ENCODE peak calls at places on chromosome 1, in ten cellular contexts. D is neural crest cell, V is fibroblast of villous mesenchyme, R is heart left ventricle, Q is right lobe of liver, E is cardiac fibroblast, K is AG04450, F is astrocyte of the cerebellum, L is sigmoid colon, I is brain microvascular endothelial cell. G is an unnamed sample.

GRCh38 chr1:156661932-156662587 is 15.1 kb downstream of the NES start:
- DNase-seq in I (peak), L (no peak), K (no peak), E (peak), V (peak), R (no peak), Q (no peak), F (no peak), D (no peak), G (no peak)

GRCh38 chr1:229027158-229027557 is 243.8 kb upstream of the RAB4A start:
- DNase-seq in V (no peak), E (no peak), R (no peak), L (no peak), F (no peak), I (no peak), Q (no peak), D (no peak), K (no peak), G (no peak)

GRCh38 chr1:43083375-43083774 is 88.7 kb downstream of the EBNA1BP2 start:
- DNase-seq in D (no peak), K (no peak), I (no peak), Q (no peak), F (no peak), V (no peak), R (no peak), L (no peak), E (no peak), G (no peak)

GRCh38 chr1:162734047-162734446 is 56.5 kb upstream of the HSD17B7 start:
- DNase-seq in V (no peak), L (no peak), D (no peak), E (no peak), R (no peak), Q (no peak), I (no peak), F (no peak), K (no peak), G (no peak)

GRCh38 chr1:43123031-43123430 is 49.1 kb downstream of the EBNA1BP2 start:
- DNase-seq in I (no peak), D (no peak), V (no peak), K (no peak), L (no peak), F (no peak), Q (no peak), R (no peak), E (no peak), G (no peak)

GRCh38 chr1:26126321-26127084 is 14.9 kb downstream of the PDIK1L start:
- DNase-seq in V (peak), I (no peak), R (no peak), F (no peak), L (no peak), D (no peak), Q (no peak), E (peak), K (no peak), G (peak)

GRCh38 chr1:212247179-212247721 is 38.0 kb upstream of the PPP2R5A start:
- DNase-seq in E (peak), I (peak), F (no peak), Q (no peak), D (no peak), R (no peak), L (no peak), V (peak), K (peak), G (peak)

GRCh38 chr1:230548357-230548756 is 93.9 kb upstream of the COG2 start:
- DNase-seq in I (no peak), F (no peak), R (no peak), Q (no peak), K (no peak), D (no peak), E (no peak), V (no peak), L (no peak), G (no peak)

GRCh38 chr1:231663211-231663792 is 36.7 kb downstream of the DISC1 start:
- DNase-seq in V (peak), E (peak), I (no peak), Q (no peak), L (no peak), D (no peak), F (no peak), K (no peak), R (no peak), G (peak)

GRCh38 chr1:245687636-245688535 is 533.1 kb downstream of the KIF26B start:
- DNase-seq in E (no peak), I (no peak), R (no peak), L (no peak), F (no peak), K (no peak), D (peak), Q (no peak), V (no peak), G (no peak)

GRCh38 chr1:34188418-34188817 is 11.7 kb downstream of the C1orf94 start:
- DNase-seq in K (no peak), L (peak), E (no peak), I (no peak), F (no peak), D (no peak), V (no peak), R (no peak), Q (no peak), G (no peak)

GRCh38 chr1:27120849-27121248 is 34.1 kb downstream of the SLC9A1 start:
- DNase-seq in V (no peak), R (no peak), L (no peak), I (no peak), Q (no peak), K (no peak), F (no peak), D (no peak), E (no peak), G (no peak)

GRCh38 chr1:44693159-44693558 is 18.6 kb downstream of the ARMH1 start:
- DNase-seq in V (no peak), K (no peak), F (no peak), R (no peak), I (no peak), D (no peak), E (no peak), Q (no peak), L (no peak), G (no peak)

GRCh38 chr1:201224671-201225400 is 34.2 kb downstream of the IGFN1 start:
- DNase-seq in K (no peak), I (peak), F (no peak), Q (peak), R (no peak), L (no peak), V (no peak), E (no peak), D (no peak), G (no peak)

GRCh38 chr1:235586413-235586812 is 63.2 kb downstream of the GNG4 start:
- DNase-seq in V (no peak), I (no peak), D (no peak), E (no peak), R (no peak), Q (no peak), K (no peak), L (no peak), F (no peak), G (no peak)

GRCh38 chr1:1929102-1929638 is 10.1 kb upstream of the TMEM52 start:
- DNase-seq in L (no peak), E (no peak), Q (no peak), V (no peak), K (no peak), D (no peak), R (no peak), I (no peak), F (no peak), G (no peak)

GRCh38 chr1:224780736-224781135 is 148.7 kb upstream of the DNAH14 start:
- DNase-seq in R (no peak), F (no peak), L (no peak), D (no peak), Q (no peak), K (no peak), I (no peak), V (no peak), E (no peak), G (no peak)

GRCh38 chr1:223023863-223024262 is 119.2 kb downstream of the TLR5 start:
- DNase-seq in R (no peak), Q (no peak), K (no peak), E (no peak), I (no peak), V (no peak), F (no peak), D (no peak), L (no peak), G (no peak)

GRCh38 chr1:71081697-71082080 is 854 bp upstream of the ZRANB2 start:
- DNase-seq in R (peak), D (no peak), K (no peak), I (no peak), Q (peak), E (peak), V (peak), L (no peak), F (no peak), G (no peak)

GRCh38 chr1:66274634-66275033 is 259.3 kb upstream of the SGIP1 start:
- DNase-seq in V (peak), K (no peak), F (no peak), I (peak), D (no peak), R (no peak), E (no peak), L (no peak), Q (no peak), G (peak)

GRCh38 chr1:20136249-20136648 is 2.9 kb upstream of the PLA2G2F start:
- DNase-seq in E (no peak), V (no peak), R (no peak), Q (peak), K (no peak), D (no peak), I (no peak), F (no peak), L (peak), G (no peak)

GRCh38 chr1:24266398-24266941 is 52.7 kb upstream of the GRHL3 start:
- DNase-seq in R (no peak), D (no peak), K (peak), I (peak), F (peak), Q (no peak), E (peak), V (peak), L (no peak), G (peak)

GRCh38 chr1:104991702-104992101 is 1242.0 kb downstream of the AMY1C start:
- DNase-seq in K (no peak), E (no peak), L (no peak), R (no peak), F (no peak), D (no peak), Q (no peak), I (no peak), V (no peak), G (peak)

GRCh38 chr1:94237291-94238226 is at the start of gene ARHGAP29:
- DNase-seq in I (peak), R (peak), D (peak), Q (peak), L (peak), K (no peak), E (peak), V (peak), F (no peak), G (peak)

GRCh38 chr1:244992833-244993232 is 128.5 kb upstream of the HNRNPU start:
- DNase-seq in F (no peak), V (no peak), E (no peak), R (no peak), D (no peak), L (no peak), K (no peak), I (no peak), Q (no peak), G (peak)

GRCh38 chr1:23168462-23169218 is at the start of gene LUZP1:
- DNase-seq in L (peak), I (peak), Q (peak), E (peak), R (peak), F (peak), V (peak), K (no peak), D (peak), G (peak)

GRCh38 chr1:10195570-10195969 is 14.8 kb upstream of the KIF1B start:
- DNase-seq in K (no peak), L (no peak), E (peak), F (no peak), Q (no peak), I (peak), R (no peak), V (peak), D (no peak), G (peak)

GRCh38 chr1:200206340-200206739 is 178.8 kb downstream of the NR5A2 start:
- DNase-seq in D (no peak), V (no peak), I (peak), Q (no peak), L (no peak), E (peak), F (peak), R (no peak), K (peak), G (peak)

GRCh38 chr1:203153989-203154821 is 21.4 kb downstream of the MYBPH start:
- DNase-seq in L (no peak), F (no peak), K (no peak), Q (no peak), R (no peak), E (peak), V (peak), D (no peak), I (peak), G (peak)

GRCh38 chr1:11273595-11274234 is 717 bp downstream of the UBIAD1 start:
- DNase-seq in L (no peak), Q (no peak), D (no peak), R (no peak), V (no peak), F (no peak), I (no peak), K (no peak), E (no peak), G (peak)

GRCh38 chr1:2230781-2231666 is 2.9 kb downstream of the SKI start:
- DNase-seq in D (no peak), I (no peak), Q (no peak), F (no peak), R (no peak), K (no peak), E (no peak), V (peak), L (no peak), G (peak)

GRCh38 chr1:37033355-37034291 is 692 bp downstream of the GRIK3 start:
- DNase-seq in R (no peak), F (no peak), I (no peak), K (no peak), D (no peak), V (no peak), E (no peak), Q (no peak), L (no peak), G (no peak)

GRCh38 chr1:154413177-154413576 is 8.0 kb downstream of the IL6R start:
- DNase-seq in I (no peak), R (no peak), E (no peak), V (no peak), L (no peak), F (no peak), D (no peak), Q (no peak), K (no peak), G (no peak)

GRCh38 chr1:212828395-212828794 is 19.1 kb downstream of the SPATA45 start:
- DNase-seq in I (no peak), V (no peak), F (no peak), E (no peak), K (no peak), R (no peak), D (no peak), L (no peak), Q (no peak), G (no peak)

GRCh38 chr1:92446546-92446945 is 40.2 kb downstream of the GFI1 start:
- DNase-seq in F (no peak), D (no peak), K (peak), E (peak), I (peak), Q (no peak), V (peak), R (no peak), L (no peak), G (no peak)

GRCh38 chr1:31592132-31592531 is 15.8 kb downstream of the TINAGL1 start:
- DNase-seq in E (no peak), R (no peak), I (no peak), D (no peak), V (no peak), K (no peak), Q (no peak), L (no peak), F (no peak), G (no peak)

GRCh38 chr1:103525114-103525606 is 339 bp upstream of the RNPC3 start:
- DNase-seq in L (no peak), V (peak), Q (no peak), F (peak), I (no peak), K (no peak), D (no peak), R (no peak), E (peak), G (peak)

GRCh38 chr1:18560692-18561091 is 70.0 kb upstream of the PAX7 start:
- DNase-seq in I (no peak), D (no peak), L (no peak), F (no peak), K (no peak), Q (no peak), V (no peak), R (no peak), E (no peak), G (peak)
- TF ChIP-seq CTCF in I (no peak), D (no peak), L (no peak), F (no peak), K (no peak), Q (no peak), V (no peak), R (no peak), E (no peak), G (no peak)

GRCh38 chr1:117182271-117182670 is 28.5 kb downstream of the VTCN1 start:
- DNase-seq in V (no peak), I (no peak), K (no peak), D (no peak), E (no peak), Q (no peak), L (no peak), R (no peak), F (no peak), G (no peak)
- TF ChIP-seq CTCF in V (no peak), I (no peak), K (no peak), D (no peak), E (no peak), Q (no peak), L (no peak), R (no peak), F (no peak), G (no peak)

DNA sequence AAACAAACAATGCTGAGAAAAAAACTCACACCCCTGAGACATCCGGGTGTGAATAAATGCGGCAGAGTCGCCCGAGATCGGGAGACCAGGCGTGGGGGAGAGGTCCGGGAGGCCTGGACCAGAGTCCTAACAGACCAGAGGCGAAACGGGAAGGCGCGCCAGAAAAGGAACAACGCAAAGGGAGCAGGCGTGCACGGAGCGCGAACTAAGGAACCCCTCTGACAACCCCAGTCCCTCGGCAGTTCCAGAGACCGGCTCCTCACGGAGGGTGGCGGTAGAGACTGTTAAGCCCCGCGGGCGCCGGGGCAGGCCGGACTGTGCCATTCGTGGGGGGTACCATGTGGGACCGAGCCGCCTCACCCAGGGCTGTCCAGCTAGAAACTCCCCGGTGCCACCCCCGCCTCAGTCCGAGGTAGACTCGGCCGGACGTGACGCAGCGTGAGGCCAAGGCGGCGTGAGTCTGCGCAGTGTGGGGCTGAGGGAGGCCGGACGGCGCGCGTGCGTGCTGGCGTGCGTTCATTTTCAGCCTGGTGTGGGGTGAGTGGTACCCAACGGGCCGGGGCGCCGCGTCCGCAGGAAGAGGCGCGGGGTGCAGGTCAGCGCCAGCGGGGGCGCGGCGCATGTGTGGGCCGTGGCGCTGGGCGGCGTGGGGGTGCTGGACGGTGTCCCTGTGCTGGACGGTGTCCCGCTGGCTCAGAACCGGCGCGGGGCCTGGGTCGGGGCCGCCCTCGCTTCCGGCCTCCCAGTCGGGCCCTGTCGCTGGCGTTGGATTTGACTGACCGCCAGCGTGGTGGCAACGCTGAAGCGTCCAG is at the start of gene PARK7:
- DNase-seq in E (peak), F (peak), V (peak), I (peak), Q (peak), K (peak), L (peak), R (peak), D (peak), G (peak)
- TF ChIP-seq CTCF in E (peak), F (peak), V (peak), I (peak), Q (no peak), K (peak), L (no peak), R (peak), D (peak), G (peak)

DNA sequence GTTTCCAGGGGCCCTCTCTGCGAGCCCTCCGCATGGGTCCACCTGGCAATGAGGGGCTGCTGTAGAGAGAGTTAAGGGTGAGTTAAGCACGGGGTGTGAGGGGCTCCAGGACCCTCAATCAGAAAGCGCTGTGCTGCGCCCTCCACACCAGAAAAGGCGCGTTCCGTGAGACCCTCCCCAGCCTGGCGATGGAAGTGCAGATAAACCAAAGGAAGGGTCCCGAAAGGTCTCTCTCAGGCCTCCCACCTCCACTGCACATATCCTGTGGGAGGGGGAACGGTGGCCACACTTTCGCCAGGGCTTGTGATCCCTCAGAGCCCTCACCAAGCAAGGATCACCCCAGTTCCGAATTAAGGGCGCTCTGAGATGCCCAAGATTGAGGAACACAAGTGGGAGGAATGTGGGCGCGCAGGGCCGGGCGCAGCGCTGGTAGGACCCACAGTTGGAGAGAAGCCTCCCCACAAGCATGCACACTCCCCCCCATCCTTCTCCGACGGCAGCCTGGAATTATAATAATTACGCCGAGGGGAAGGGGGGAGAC is 1.1 kb downstream of the WNT3A start:
- DNase-seq in K (no peak), F (no peak), R (no peak), I (no peak), Q (no peak), D (no peak), L (peak), E (no peak), V (no peak), G (no peak)
- TF ChIP-seq CTCF in K (no peak), F (no peak), R (no peak), I (no peak), Q (no peak), D (no peak), L (no peak), E (no peak), V (no peak), G (no peak)